ENCODE peak calls at places on chromosomes 6 and 20, in four cellular contexts. J is ACHN, M is fibroblast of the aortic adventitia, O is HepG2. P is an unnamed sample.

GRCh38 chr6:38175786-38176185 is 356.3 kb downstream of the ZFAND3 start:
- DNase-seq in J (no peak), O (peak), M (no peak), P (no peak)

GRCh38 chr6:5379647-5380242 is 118.4 kb downstream of the FARS2 start:
- DNase-seq in J (peak), M (peak), O (peak), P (no peak)

GRCh38 chr20:3744806-3745685 is 12.6 kb downstream of the HSPA12B start:
- DNase-seq in M (no peak), J (no peak), O (peak), P (no peak)

GRCh38 chr20:19864130-19864529 is 106.1 kb downstream of the RIN2 start:
- DNase-seq in J (no peak), M (no peak), O (no peak), P (no peak)

GRCh38 chr6:6892706-6893601 is 214.8 kb upstream of the RREB1 start:
- DNase-seq in J (no peak), M (no peak), O (no peak), P (no peak)

GRCh38 chr6:45655630-45656422 is 278.1 kb upstream of the SUPT3H start:
- DNase-seq in J (peak), O (no peak), M (peak), P (peak)

GRCh38 chr6:30885999-30886896 is 1.9 kb downstream of the DDR1 start:
- DNase-seq in J (peak), O (peak), M (peak), P (no peak)

GRCh38 chr6:11172501-11173337 is 59.7 kb downstream of the NEDD9 start:
- DNase-seq in J (peak), M (peak), O (peak), P (no peak)

GRCh38 chr6:39812853-39813533 is 20.8 kb downstream of the DAAM2 start:
- DNase-seq in M (peak), J (no peak), O (no peak), P (no peak)

GRCh38 chr6:82057846-82058554 is 189.5 kb downstream of the IBTK start:
- DNase-seq in O (no peak), J (no peak), M (peak), P (no peak)

GRCh38 chr20:51545515-51545914 is 3.0 kb upstream of the NFATC2 start:
- DNase-seq in J (no peak), M (no peak), O (no peak), P (no peak)

GRCh38 chr6:5998741-5999687 is 7.7 kb downstream of the NRN1 start:
- DNase-seq in J (no peak), O (no peak), M (no peak), P (no peak)

GRCh38 chr20:8424010-8424409 is 291.9 kb downstream of the PLCB1 start:
- DNase-seq in O (no peak), J (no peak), M (peak), P (no peak)

GRCh38 chr6:41498968-41499599 is 47.1 kb upstream of the FOXP4 start:
- DNase-seq in O (peak), M (no peak), J (no peak), P (no peak)

GRCh38 chr6:112800916-112801315 is 453.8 kb downstream of the RFPL4B start:
- DNase-seq in O (no peak), J (no peak), M (no peak), P (no peak)

GRCh38 chr20:11063459-11063858 is 389.7 kb upstream of the JAG1 start:
- DNase-seq in O (no peak), J (no peak), M (no peak), P (no peak)

GRCh38 chr6:84524636-84525035 is 239.8 kb downstream of the TBX18 start:
- DNase-seq in M (no peak), O (no peak), J (no peak), P (no peak)

GRCh38 chr6:142756215-142756630 is 188.8 kb downstream of the HIVEP2 start:
- DNase-seq in O (peak), M (peak), J (peak), P (peak)

GRCh38 chr6:46329568-46329967 is 158.8 kb upstream of the ENPP5 start:
- DNase-seq in M (peak), O (no peak), J (no peak), P (no peak)

GRCh38 chr20:55953201-55953600 is 52.1 kb downstream of the CBLN4 start:
- DNase-seq in O (no peak), J (no peak), M (no peak), P (no peak)

GRCh38 chr20:25005661-25006060 is 13.1 kb upstream of the APMAP start:
- DNase-seq in J (no peak), O (no peak), M (no peak), P (no peak)

GRCh38 chr20:53020834-53021233 is 48.7 kb downstream of the TSHZ2 start:
- DNase-seq in O (peak), J (no peak), M (no peak), P (no peak)

GRCh38 chr6:138944412-138944811 is 43.6 kb downstream of the REPS1 start:
- DNase-seq in M (peak), J (peak), O (no peak), P (peak)

GRCh38 chr6:30481213-30481964 is 7.9 kb upstream of the HLA-E start:
- DNase-seq in O (no peak), M (no peak), J (no peak), P (no peak)

GRCh38 chr6:14658030-14658429 is 540.5 kb downstream of the CD83 start:
- DNase-seq in M (no peak), O (no peak), J (no peak), P (no peak)

GRCh38 chr20:64244281-64244805 is 11.2 kb upstream of the PCMTD2 start:
- DNase-seq in M (no peak), J (no peak), O (no peak), P (no peak)

GRCh38 chr20:4898282-4898681 is 103.0 kb downstream of the SLC23A2 start:
- DNase-seq in J (peak), M (peak), O (no peak), P (peak)

GRCh38 chr20:32763202-32763999 is 1.2 kb downstream of the DNMT3B start:
- DNase-seq in J (peak), M (no peak), O (no peak), P (no peak)

GRCh38 chr6:42251911-42252637 is 34.4 kb upstream of the MRPS10 start:
- DNase-seq in M (peak), O (peak), J (no peak), P (no peak)

GRCh38 chr20:38748863-38749153 is 548 bp downstream of the ACTR5 start:
- DNase-seq in J (peak), O (no peak), M (no peak), P (no peak)

GRCh38 chr20:16574656-16575355 is 1.6 kb upstream of the KIF16B start:
- DNase-seq in J (peak), M (peak), O (peak), P (no peak)

GRCh38 chr20:44068311-44068710 is 118.7 kb downstream of the JPH2 start:
- DNase-seq in M (no peak), O (no peak), J (no peak), P (no peak)

GRCh38 chr6:89970609-89971337 is 76.5 kb downstream of the GJA10 start:
- DNase-seq in J (peak), O (peak), M (peak), P (no peak)